ENCODE peak calls at places on chromosomes 2 and 18, in four cellular contexts. G is SJSA1, X is endodermal cell, O is brain microvascular endothelial cell. F is an unnamed sample.
A peak's percentile ranks its signal among the peaks of the same experiment; 100 is the strongest.

GRCh38 chr2:179596018-179596417 is 265.4 kb downstream of the ZNF385B start:
- DNase-seq in O (peak; percentile 82), X (no peak), G (no peak), F (no peak)

GRCh38 chr2:88128654-88129312 is 921 bp upstream of the FABP1 start:
- DNase-seq in G (no peak), O (no peak), X (no peak), F (no peak)

GRCh38 chr2:26203091-26203490 is 30.2 kb downstream of the GAREM2 start:
- DNase-seq in G (no peak), O (no peak), X (no peak), F (no peak)

GRCh38 chr2:19574788-19575260 is 216.4 kb upstream of the OSR1 start:
- DNase-seq in X (no peak), O (peak; percentile 47), G (no peak), F (peak; percentile 48)

GRCh38 chr2:234548720-234549420 is 52.0 kb upstream of the ARL4C start:
- DNase-seq in X (peak; percentile 84), G (peak; percentile 11), O (peak; percentile 65), F (no peak)

GRCh38 chr2:207512356-207512755 is 17.4 kb upstream of the CREB1 start:
- DNase-seq in X (no peak), G (no peak), O (no peak), F (no peak)

GRCh38 chr2:205685314-205686230 is 3.3 kb downstream of the NRP2 start:
- DNase-seq in O (no peak), X (peak; percentile 89), G (peak; percentile 80), F (no peak)

GRCh38 chr18:33923980-33924379 is 300.7 kb downstream of the NOL4 start:
- DNase-seq in G (no peak), O (no peak), X (no peak), F (no peak)

GRCh38 chr18:74194691-74195090 is 46.4 kb downstream of the TIMM21 start:
- DNase-seq in G (no peak), O (no peak), X (no peak), F (no peak)

GRCh38 chr18:24395049-24395780 is 2.4 kb downstream of the OSBPL1A start:
- DNase-seq in G (no peak), O (no peak), X (no peak), F (no peak)

GRCh38 chr18:49913221-49913620 is 99.9 kb upstream of the ACAA2 start:
- DNase-seq in G (no peak), X (no peak), O (no peak), F (no peak)

GRCh38 chr2:18362696-18363095 is 197.8 kb downstream of the RDH14 start:
- DNase-seq in X (no peak), G (no peak), O (peak; percentile 96), F (no peak)

GRCh38 chr2:101741775-101742520 is 44.4 kb downstream of the MAP4K4 start:
- DNase-seq in X (peak; percentile 85), O (no peak), G (no peak), F (no peak)

GRCh38 chr2:104690255-104690999 is 163.5 kb upstream of the POU3F3 start:
- DNase-seq in G (no peak), O (no peak), X (no peak), F (no peak)

GRCh38 chr18:75131455-75132000 is 77.4 kb downstream of the PTGR3 start:
- DNase-seq in O (no peak), X (peak; percentile 46), G (no peak), F (no peak)

GRCh38 chr2:16129716-16130540 is 189.6 kb downstream of the MYCN start:
- DNase-seq in X (peak; percentile 15), O (no peak), G (no peak), F (no peak)

GRCh38 chr18:4101009-4101408 is 354.1 kb downstream of the DLGAP1 start:
- DNase-seq in G (no peak), X (no peak), O (no peak), F (no peak)

GRCh38 chr2:26599387-26599786 is 41.8 kb downstream of the CIB4 start:
- DNase-seq in X (no peak), O (no peak), G (no peak), F (no peak)

GRCh38 chr2:15860760-15861159 is 79.6 kb upstream of the MYCN start:
- DNase-seq in O (no peak), X (no peak), G (no peak), F (no peak)

GRCh38 chr18:70151554-70152130 is 53.8 kb downstream of the RTTN start:
- DNase-seq in X (no peak), O (no peak), G (no peak), F (no peak)

GRCh38 chr2:70767094-70767698 is 804 bp downstream of the ADD2 start:
- DNase-seq in X (peak; percentile 87), G (no peak), O (no peak), F (no peak)

GRCh38 chr18:75210274-75211001 is at the start of gene TSHZ1:
- DNase-seq in G (peak; percentile 76), O (peak; percentile 81), X (no peak), F (no peak)

GRCh38 chr2:240712121-240712520 is 20.5 kb downstream of the AQP12A start:
- DNase-seq in O (no peak), G (no peak), X (no peak), F (no peak)

GRCh38 chr2:61620244-61621159 is 82.3 kb upstream of the XPO1 start:
- DNase-seq in O (peak; percentile 95), X (no peak), G (peak; percentile 76), F (no peak)

GRCh38 chr2:112010751-112011150 is 44.3 kb upstream of the TMEM87B start:
- DNase-seq in G (no peak), X (no peak), O (no peak), F (no peak)

GRCh38 chr2:233982421-233983121 is 65.4 kb downstream of the TRPM8 start:
- DNase-seq in X (no peak), O (peak; percentile 84), G (peak; percentile 91), F (no peak)

GRCh38 chr18:78636260-78636659 is 343.4 kb upstream of the SALL3 start:
- DNase-seq in G (no peak), X (no peak), O (no peak), F (no peak)

GRCh38 chr18:80173060-80173459 is 64.0 kb downstream of the ADNP2 start:
- DNase-seq in X (no peak), G (no peak), O (no peak), F (no peak)

GRCh38 chr2:223084873-223085272 is 32.9 kb downstream of the KCNE4 start:
- DNase-seq in X (peak; percentile 61), O (no peak), G (no peak), F (no peak)

GRCh38 chr2:25587361-25587760 is 86.0 kb downstream of the DTNB start:
- DNase-seq in O (peak; percentile 79), G (peak; percentile 20), X (no peak), F (no peak)

GRCh38 chr2:36562973-36563532 is 34.9 kb downstream of the FEZ2 start:
- DNase-seq in O (no peak), X (no peak), G (peak; percentile 34), F (no peak)

GRCh38 chr18:45974088-45974536 is 7.0 kb upstream of the EPG5 start:
- DNase-seq in O (peak; percentile 70), X (peak; percentile 80), G (peak; percentile 49), F (peak; percentile 39)

GRCh38 chr2:10452334-10452733 is 4.2 kb upstream of the ODC1 start:
- DNase-seq in X (no peak), O (peak; percentile 28), G (peak; percentile 78), F (peak; percentile 66)

GRCh38 chr2:86337235-86338099 is at the start of gene REEP1:
- DNase-seq in G (no peak), X (peak; percentile 81), O (no peak), F (no peak)

GRCh38 chr2:197286805-197287595 is 23.6 kb downstream of the ANKRD44 start:
- DNase-seq in G (peak; percentile 73), X (no peak), O (peak; percentile 91), F (no peak)

GRCh38 chr2:72744049-72744448 is 81.8 kb downstream of the EXOC6B start:
- DNase-seq in G (no peak), X (no peak), O (peak; percentile 36), F (no peak)

GRCh38 chr2:75657794-75658193 is 11.2 kb downstream of the MRPL19 start:
- DNase-seq in X (no peak), G (no peak), O (no peak), F (no peak)
- H3K36me3 ChIP-seq in X (peaks cover 84% of the 10 kb centered on the region), G (peaks cover 73% of the 10 kb centered on the region), O (peaks cover 24% of the 10 kb centered on the region), F (peaks cover 6% of the 10 kb centered on the region)

DNA sequence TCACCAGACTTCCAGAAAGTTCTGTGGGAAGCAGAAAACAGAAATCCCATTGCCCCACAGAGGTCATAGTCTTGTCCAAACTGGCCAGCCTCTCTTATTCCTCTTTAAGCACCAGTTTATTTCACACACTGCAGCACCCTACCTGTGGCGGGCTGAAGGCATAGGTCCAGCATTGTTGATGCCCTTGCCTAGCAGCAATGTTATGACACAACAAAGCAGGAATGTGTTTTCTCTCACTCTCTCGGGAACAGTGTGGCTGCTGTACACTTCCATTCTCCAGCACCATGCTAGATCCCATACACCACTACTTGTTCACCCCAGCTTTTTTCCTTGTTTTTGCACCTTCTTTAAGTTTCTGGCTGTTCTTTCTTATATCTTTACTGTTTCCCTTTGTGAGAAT is 181.6 kb downstream of the DNAH6 start:
- DNase-seq in G (no peak), O (no peak), X (no peak), F (no peak)
- H3K27me3 ChIP-seq in G (no peaks in the 10 kb centered on the region), O (no peaks in the 10 kb centered on the region), X (no peaks in the 10 kb centered on the region), F (no peaks in the 10 kb centered on the region)

GRCh38 chr18:47932170-47932569 is 1.7 kb upstream of the SMAD2 start:
- DNase-seq in G (no peak), X (no peak), O (no peak), F (no peak)
- H3K4me3 ChIP-seq in G (no peak overlapping the region), X (peak overlapping the region; percentile 75), O (no peak overlapping the region), F (no peak overlapping the region)

DNA sequence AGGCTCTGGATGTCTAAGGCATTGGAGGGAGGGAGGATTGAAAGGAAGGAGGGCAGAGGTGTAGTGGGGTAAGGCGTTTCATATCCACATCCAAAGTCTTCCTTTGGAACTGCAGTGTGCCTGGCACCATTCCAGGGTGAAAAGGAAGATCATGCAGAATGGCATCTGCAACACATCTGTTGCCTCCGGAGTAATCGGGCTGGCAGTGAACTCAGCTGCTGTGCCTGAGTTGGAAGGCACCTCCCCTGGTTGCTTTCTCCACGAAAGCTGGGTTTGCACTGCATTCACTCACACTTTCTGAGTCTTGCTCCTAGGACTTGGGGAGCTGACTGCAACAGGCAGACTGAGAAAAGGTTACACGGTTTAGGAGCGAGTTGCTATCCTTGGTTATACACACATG is 30.3 kb upstream of the SEC11C start:
- DNase-seq in X (no peak), O (no peak), G (no peak), F (no peak)
- H3K36me3 ChIP-seq in X (no peaks in the 10 kb centered on the region), O (no peaks in the 10 kb centered on the region), G (no peaks in the 10 kb centered on the region), F (no peaks in the 10 kb centered on the region)

F was measured in breast epithelium.